ENCODE peak calls at places on chromosomes 4 and X, in six cellular contexts. H is breast epithelium; V is naive thymus-derived CD4-positive, alpha-beta T cell; Z is ovary; E is substantia nigra; A is AG04450. J is an unnamed sample.

GRCh38 chr4:153084249-153084648 is 120.0 kb upstream of the TRIM2 start:
- DNase-seq in H (no peak), V (no peak), Z (no peak), E (no peak), A (no peak), J (no peak)

GRCh38 chrX:102739642-102740041 is 19.1 kb downstream of the GPRASP3 start:
- DNase-seq in H (no peak), V (no peak), Z (no peak), E (no peak), A (no peak), J (no peak)

GRCh38 chr4:78545275-78546246 is 6.0 kb upstream of the ANXA3 start:
- DNase-seq in H (no peak), V (no peak), Z (no peak), E (no peak), A (no peak), J (no peak)

GRCh38 chr4:12319765-12320164 is 891.1 kb upstream of the HS3ST1 start:
- DNase-seq in H (no peak), V (no peak), Z (no peak), E (no peak), A (no peak), J (peak)

GRCh38 chrX:41067721-41068120 is 17.5 kb upstream of the USP9X start:
- DNase-seq in H (no peak), V (no peak), Z (no peak), E (no peak), A (no peak), J (no peak)

GRCh38 chr4:123350191-123350544 is 46.4 kb upstream of the SPRY1 start:
- DNase-seq in H (no peak), V (no peak), Z (no peak), E (no peak), A (no peak), J (no peak)

GRCh38 chr4:3827616-3828492 is 61.7 kb downstream of the ADRA2C start:
- DNase-seq in H (peak), V (no peak), Z (no peak), E (no peak), A (no peak), J (peak)

GRCh38 chr4:10175626-10176025 is 59.0 kb upstream of the WDR1 start:
- DNase-seq in H (no peak), V (no peak), Z (no peak), E (no peak), A (no peak), J (no peak)

GRCh38 chrX:12721042-12721441 is 70.2 kb upstream of the PRPS2 start:
- DNase-seq in H (no peak), V (no peak), Z (no peak), E (no peak), A (no peak), J (no peak)

GRCh38 chr4:665751-666435 is 8.2 kb downstream of the ATP5ME start:
- DNase-seq in H (no peak), V (no peak), Z (no peak), E (no peak), A (no peak), J (peak)

GRCh38 chrX:108735680-108736508 is 469 bp downstream of the IRS4 start:
- DNase-seq in H (no peak), V (no peak), Z (peak), E (no peak), A (no peak), J (no peak)

GRCh38 chrX:118455013-118455412 is 40.6 kb upstream of the DOCK11 start:
- DNase-seq in H (no peak), V (no peak), Z (no peak), E (no peak), A (no peak), J (no peak)

GRCh38 chr4:1365271-1366178 is 18.5 kb downstream of the UVSSA start:
- DNase-seq in H (no peak), V (no peak), Z (no peak), E (no peak), A (no peak), J (no peak)

GRCh38 chrX:25523574-25523973 is 507.8 kb upstream of the ARX start:
- DNase-seq in H (no peak), V (no peak), Z (no peak), E (no peak), A (no peak), J (no peak)
- H3K27ac ChIP-seq in H (no peak), V (no peak), Z (no peak), E (no peak), A (no peak), J (no peak)

GRCh38 chrX:85052636-85053343 is 49.1 kb downstream of the APOOL start:
- DNase-seq in H (no peak), V (no peak), Z (no peak), E (no peak), A (peak), J (no peak)
- H3K27ac ChIP-seq in H (no peak), V (no peak), Z (no peak), E (no peak), A (no peak), J (no peak)

GRCh38 chr4:41217373-41217772 is 3.0 kb upstream of the APBB2 start:
- DNase-seq in H (no peak), V (no peak), Z (no peak), E (no peak), A (no peak), J (no peak)
- H3K27ac ChIP-seq in H (peak), V (no peak), Z (no peak), E (no peak), A (no peak), J (peak)

GRCh38 chrX:45758319-45758718 is 557.6 kb upstream of the DIPK2B start:
- DNase-seq in H (no peak), V (no peak), Z (no peak), E (no peak), A (peak), J (no peak)
- H3K27ac ChIP-seq in H (no peak), V (peak), Z (no peak), E (no peak), A (peak), J (no peak)

GRCh38 chr4:37893164-37893563 is 2.3 kb downstream of the TBC1D1 start:
- DNase-seq in H (no peak), V (no peak), Z (no peak), E (no peak), A (no peak), J (no peak)
- H3K27ac ChIP-seq in H (no peak), V (no peak), Z (no peak), E (peak), A (no peak), J (no peak)

GRCh38 chr4:7922466-7922865 is 17.2 kb downstream of the AFAP1 start:
- DNase-seq in H (no peak), V (no peak), Z (no peak), E (no peak), A (no peak), J (no peak)

GRCh38 chr4:7915875-7916242 is 23.8 kb downstream of the AFAP1 start:
- DNase-seq in H (peak), V (no peak), Z (no peak), E (no peak), A (no peak), J (no peak)

GRCh38 chr4:7912826-7913225 is 26.8 kb downstream of the AFAP1 start:
- DNase-seq in H (no peak), V (no peak), Z (no peak), E (no peak), A (no peak), J (no peak)

GRCh38 chr4:7918981-7919380 is 20.7 kb downstream of the AFAP1 start:
- DNase-seq in H (no peak), V (no peak), Z (no peak), E (no peak), A (no peak), J (no peak)

GRCh38 chr4:7917669-7918068 is 22.0 kb downstream of the AFAP1 start:
- DNase-seq in H (no peak), V (no peak), Z (no peak), E (no peak), A (no peak), J (no peak)
- H3K27ac ChIP-seq in H (no peak), V (no peak), Z (no peak), E (no peak), A (no peak), J (no peak)

GRCh38 chrX:24799565-24799964 is 105.8 kb downstream of the POLA1 start:
- DNase-seq in H (no peak), V (no peak), Z (no peak), E (no peak), A (no peak), J (no peak)
- H3K27ac ChIP-seq in H (no peak), V (no peak), Z (no peak), E (no peak), A (no peak), J (no peak)

GRCh38 chr4:183588169-183588675 is 70.8 kb downstream of the RWDD4 start:
- DNase-seq in H (no peak), V (no peak), Z (no peak), E (no peak), A (peak), J (no peak)
- H3K27ac ChIP-seq in H (no peak), V (no peak), Z (peak), E (no peak), A (no peak), J (no peak)

GRCh38 chrX:19563746-19564145 is 48.4 kb upstream of the MAP3K15 start:
- DNase-seq in H (no peak), V (no peak), Z (no peak), E (no peak), A (no peak), J (no peak)

GRCh38 chrX:19563327-19563726 is 48.0 kb upstream of the MAP3K15 start:
- DNase-seq in H (no peak), V (no peak), Z (no peak), E (no peak), A (no peak), J (no peak)

GRCh38 chrX:19564606-19565005 is 49.3 kb upstream of the MAP3K15 start:
- DNase-seq in H (no peak), V (no peak), Z (no peak), E (no peak), A (no peak), J (no peak)

GRCh38 chrX:19566359-19567141 is 51.2 kb upstream of the MAP3K15 start:
- DNase-seq in H (no peak), V (no peak), Z (no peak), E (no peak), A (peak), J (no peak)

GRCh38 chrX:19565605-19566004 is 50.3 kb upstream of the MAP3K15 start:
- DNase-seq in H (no peak), V (no peak), Z (no peak), E (no peak), A (no peak), J (no peak)
- H3K27ac ChIP-seq in H (no peak), V (no peak), Z (no peak), E (no peak), A (no peak), J (no peak)

GRCh38 chr4:19095491-19096046 is 1074.0 kb upstream of the LCORL start:
- DNase-seq in H (no peak), V (no peak), Z (no peak), E (no peak), A (no peak), J (no peak)
- H3K27ac ChIP-seq in H (no peak), V (no peak), Z (no peak), E (no peak), A (no peak), J (no peak)